ENCODE peak calls at places on chromosomes 6 and 20, in ten cellular contexts. E is CD4-positive, alpha-beta T cell; K is cardiac muscle cell; A is PC-3; U is breast epithelium; V is lower lobe of right lung; T is hepatocyte; B is adrenal gland; W is astrocyte; R is IMR-90. C is an unnamed sample. For H3K9me3, the result is how much of the 10 kb centered on the place peaks cover.

GRCh38 chr6:6409397-6410030 is 89.1 kb upstream of the F13A1 start:
- DNase-seq in R (no peak), A (no peak), V (no peak), W (no peak), U (no peak), E (no peak), K (no peak), T (no peak), B (no peak), C (no peak)

GRCh38 chr20:43691928-43692524 is 25.1 kb downstream of the MYBL2 start:
- DNase-seq in U (no peak), T (peak), A (peak), E (peak), V (no peak), R (peak), B (peak), K (peak), W (no peak), C (no peak)

GRCh38 chr6:53347921-53348435 is 772 bp downstream of the ELOVL5 start:
- DNase-seq in B (peak), T (peak), A (peak), U (peak), R (peak), V (peak), W (peak), E (no peak), K (peak), C (peak)

GRCh38 chr6:73349311-73349710 is 4.8 kb downstream of the DPPA5 start:
- DNase-seq in E (no peak), V (no peak), A (no peak), U (no peak), B (no peak), R (no peak), W (no peak), K (no peak), T (no peak), C (no peak)

GRCh38 chr6:114153448-114153847 is 182.5 kb upstream of the HDAC2 start:
- DNase-seq in V (no peak), R (no peak), W (no peak), A (no peak), U (no peak), E (no peak), B (no peak), T (no peak), K (no peak), C (no peak)

GRCh38 chr20:9269280-9269971 is 200.5 kb downstream of the PLCB4 start:
- DNase-seq in R (peak), T (no peak), U (no peak), W (peak), A (no peak), V (no peak), E (no peak), K (no peak), B (no peak), C (no peak)

GRCh38 chr6:89410231-89411018 is 1.6 kb downstream of the RRAGD start:
- DNase-seq in B (no peak), A (no peak), W (no peak), T (no peak), K (no peak), U (no peak), R (no peak), E (no peak), V (no peak), C (no peak)

GRCh38 chr6:85580878-85581267 is 12.8 kb downstream of the SNX14 start:
- DNase-seq in T (peak), R (peak), U (no peak), W (peak), V (no peak), K (no peak), A (peak), E (no peak), B (peak), C (no peak)

GRCh38 chr6:45388328-45388727 is 10.6 kb upstream of the SUPT3H start:
- DNase-seq in A (peak), V (no peak), U (no peak), E (no peak), B (no peak), W (peak), R (peak), T (peak), K (no peak), C (no peak)

GRCh38 chr6:31586596-31586995 is 519 bp downstream of the LST1 start:
- DNase-seq in V (no peak), T (no peak), U (no peak), B (no peak), K (no peak), R (no peak), W (no peak), E (no peak), A (no peak), C (no peak)

GRCh38 chr20:4973330-4974097 is 27.8 kb downstream of the SLC23A2 start:
- DNase-seq in A (no peak), K (no peak), U (no peak), W (peak), E (peak), B (peak), V (peak), R (peak), T (peak), C (peak)

GRCh38 chr6:38172739-38173415 is 353.4 kb downstream of the ZFAND3 start:
- DNase-seq in E (no peak), K (no peak), W (no peak), B (no peak), T (no peak), V (peak), U (no peak), R (no peak), A (no peak), C (no peak)

GRCh38 chr6:1950631-1951030 is 294.8 kb downstream of the GMDS start:
- DNase-seq in W (no peak), B (no peak), U (no peak), A (no peak), V (no peak), R (no peak), T (no peak), E (no peak), K (no peak), C (no peak)

GRCh38 chr20:25270829-25271251 is 23.0 kb downstream of the PYGB start:
- DNase-seq in A (no peak), U (no peak), E (no peak), R (no peak), V (peak), W (no peak), B (no peak), T (no peak), K (no peak), C (no peak)

GRCh38 chr6:90411292-90411781 is 114.7 kb upstream of the BACH2 start:
- DNase-seq in U (no peak), A (peak), E (peak), W (peak), B (no peak), V (no peak), R (no peak), T (peak), K (no peak), C (no peak)

GRCh38 chr6:45548657-45549515 is 171.2 kb upstream of the SUPT3H start:
- DNase-seq in U (no peak), W (no peak), K (no peak), T (no peak), R (peak), A (no peak), E (no peak), B (no peak), V (no peak), C (no peak)

GRCh38 chr6:21496275-21496674 is 97.3 kb upstream of the SOX4 start:
- DNase-seq in E (no peak), U (no peak), A (no peak), B (no peak), V (no peak), R (no peak), T (no peak), W (no peak), K (peak), C (no peak)

GRCh38 chr6:16301511-16301910 is 63.1 kb downstream of the GMPR start:
- DNase-seq in V (no peak), B (no peak), W (no peak), K (no peak), R (no peak), A (no peak), E (no peak), U (no peak), T (no peak), C (no peak)

GRCh38 chr20:38473353-38473795 is 731 bp downstream of the RALGAPB start:
- DNase-seq in W (peak), U (no peak), V (no peak), B (no peak), E (no peak), T (peak), A (peak), R (no peak), K (peak), C (no peak)

GRCh38 chr20:309841-310644 is 12.7 kb downstream of the ZCCHC3 start:
- DNase-seq in R (peak), K (peak), W (peak), U (peak), B (peak), T (peak), V (peak), A (no peak), E (peak), C (peak)

GRCh38 chr20:41009960-41010359 is 18.7 kb upstream of the TOP1 start:
- DNase-seq in E (no peak), V (no peak), B (no peak), A (no peak), T (peak), U (no peak), W (peak), K (no peak), R (peak), C (no peak)

GRCh38 chr20:2814587-2815051 is at the start of gene C20orf141:
- DNase-seq in V (no peak), A (peak), U (no peak), W (peak), K (no peak), T (peak), E (no peak), B (peak), R (peak), C (peak)

GRCh38 chr20:24913076-24913628 is 35.9 kb upstream of the CST7 start:
- DNase-seq in V (no peak), T (no peak), A (no peak), W (no peak), U (no peak), E (no peak), R (no peak), K (no peak), B (no peak), C (no peak)

GRCh38 chr6:75283907-75284284 is 696 bp downstream of the TMEM30A start:
- DNase-seq in T (no peak), V (no peak), U (no peak), B (no peak), E (no peak), A (no peak), R (no peak), W (no peak), K (no peak), C (no peak)

GRCh38 chr6:140623498-140623897 is 1249.0 kb upstream of the CITED2 start:
- DNase-seq in W (peak), K (no peak), T (no peak), A (peak), V (no peak), B (no peak), U (no peak), R (peak), E (no peak), C (no peak)

GRCh38 chr20:1002682-1003561 is 811 bp upstream of the RSPO4 start:
- DNase-seq in K (peak), T (no peak), A (no peak), V (no peak), U (no peak), W (no peak), B (no peak), E (no peak), R (no peak), C (no peak)

GRCh38 chr20:48153523-48153922 is 368.2 kb upstream of the SULF2 start:
- DNase-seq in E (no peak), V (no peak), W (peak), U (no peak), A (peak), B (no peak), R (no peak), K (no peak), T (peak), C (no peak)

GRCh38 chr20:35902545-35902941 is 51.8 kb downstream of the SCAND1 start:
- DNase-seq in U (no peak), E (no peak), R (no peak), A (no peak), K (no peak), V (no peak), T (peak), B (no peak), W (no peak), C (no peak)

GRCh38 chr6:89449182-89449581 is 16.2 kb downstream of the ANKRD6 start:
- DNase-seq in R (no peak), V (no peak), B (no peak), U (no peak), A (no peak), W (no peak), T (no peak), E (no peak), K (no peak), C (no peak)

GRCh38 chr6:151054304-151054703 is 185.5 kb upstream of the AKAP12 start:
- DNase-seq in T (no peak), U (no peak), E (no peak), W (peak), K (peak), R (peak), V (no peak), B (peak), A (no peak), C (peak)

GRCh38 chr20:7691647-7692046 is 248.6 kb downstream of the HAO1 start:
- DNase-seq in A (peak), V (no peak), T (no peak), B (peak), K (no peak), W (peak), U (no peak), E (no peak), R (no peak), C (no peak)

GRCh38 chr20:56316051-56316450 is 42.7 kb upstream of the FAM210B start:
- DNase-seq in E (no peak), T (no peak), U (no peak), W (no peak), K (no peak), A (no peak), R (no peak), B (no peak), V (no peak), C (no peak)
- H3K9me3 ChIP-seq in E (under half), T (under half), U (under half), W (under half), K (under half), A (under half), R (under half), B (under half), V (under half), C (under half)

GRCh38 chr20:57579898-57580447 is 19.1 kb downstream of the PCK1 start:
- DNase-seq in W (peak), R (no peak), U (no peak), B (no peak), V (no peak), A (no peak), E (no peak), T (peak), K (no peak), C (no peak)

GRCh38 chr20:57580478-57581201 is 19.7 kb downstream of the PCK1 start:
- DNase-seq in R (no peak), V (no peak), T (no peak), K (no peak), U (no peak), W (no peak), E (no peak), B (no peak), A (no peak), C (no peak)

GRCh38 chr20:57582432-57583288 is 21.8 kb downstream of the PCK1 start:
- DNase-seq in K (peak), R (peak), U (no peak), V (no peak), B (peak), T (peak), E (no peak), A (peak), W (peak), C (peak)

GRCh38 chr20:57582029-57582378 is 21.1 kb downstream of the PCK1 start:
- DNase-seq in U (no peak), R (no peak), V (no peak), W (no peak), B (no peak), T (no peak), E (no peak), A (no peak), K (no peak), C (no peak)

GRCh38 chr20:57581202-57582028 is 20.5 kb downstream of the PCK1 start:
- DNase-seq in U (no peak), K (no peak), B (no peak), T (no peak), W (no peak), A (no peak), E (no peak), V (no peak), R (no peak), C (no peak)
- TF ChIP-seq CTCF in U (no peak), K (no peak), B (no peak), T (no peak), W (no peak), A (no peak), E (no peak), V (no peak), R (no peak), C (no peak)

GRCh38 chr6:105644073-105644489 is 241.2 kb upstream of the PREP start:
- DNase-seq in R (no peak), U (no peak), W (no peak), E (no peak), B (no peak), K (no peak), T (no peak), A (no peak), V (no peak), C (no peak)
- H3K27ac ChIP-seq in R (no peak), U (no peak), W (no peak), E (no peak), B (no peak), K (no peak), T (peak), A (no peak), V (no peak), C (no peak)

DNA sequence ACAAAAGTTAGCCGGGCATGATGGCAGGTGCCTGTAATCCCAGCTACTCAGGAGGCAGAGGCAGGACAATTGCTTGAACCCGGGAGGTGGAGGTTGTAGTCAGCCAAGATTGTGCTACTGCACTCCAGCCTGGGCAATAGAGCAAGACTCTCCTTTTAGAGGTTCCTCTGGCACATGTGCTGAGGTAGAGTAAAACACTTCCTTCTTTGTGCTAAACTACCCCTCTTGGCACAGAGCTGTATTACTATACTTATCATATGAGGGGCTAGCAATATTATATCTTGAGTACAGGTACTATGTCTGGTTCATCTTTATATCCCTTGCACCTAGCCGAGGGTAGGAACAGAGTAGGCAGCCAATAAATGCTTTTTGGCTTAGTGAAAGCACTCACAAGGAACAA is 40.2 kb upstream of the SAMHD1 start:
- DNase-seq in K (no peak), W (no peak), U (no peak), B (no peak), T (no peak), A (no peak), V (no peak), E (no peak), R (no peak), C (no peak)
- H3K9me3 ChIP-seq in K (under half), W (under half), U (under half), B (under half), T (under half), A (under half), V (under half), E (under half), R (under half), C (under half)